ENCODE peak calls at places on chromosomes 6 and 20, in five cellular contexts. I is DMS53, M is NCI-H2081, Q is adrenal gland, A is neural progenitor cell. V is an unnamed sample.
A peak's percentile ranks its signal among the peaks of the same experiment; 100 is the strongest.

GRCh38 chr6:23349521-23350147 is 776.4 kb upstream of the NRSN1 start:
- DNase-seq in I (peak; percentile 85), M (peak; percentile 73), Q (no peak), A (no peak), V (no peak)

GRCh38 chr6:26576929-26577719 is 19.6 kb upstream of the ABT1 start:
- DNase-seq in I (peak; percentile 51), M (no peak), Q (no peak), A (peak; percentile 84), V (peak; percentile 50)

GRCh38 chr6:128888444-128889175 is 5.7 kb downstream of the LAMA2 start:
- DNase-seq in I (no peak), M (no peak), Q (no peak), A (no peak), V (no peak)

GRCh38 chr6:44715188-44715587 is 327.7 kb downstream of the CDC5L start:
- DNase-seq in I (no peak), M (no peak), Q (no peak), A (no peak), V (no peak)

GRCh38 chr20:24958506-24959385 is 9.7 kb downstream of the CST7 start:
- DNase-seq in I (no peak), M (no peak), Q (no peak), A (no peak), V (no peak)

GRCh38 chr6:7135755-7136154 is 28.0 kb downstream of the RREB1 start:
- DNase-seq in I (peak; percentile 24), M (no peak), Q (no peak), A (no peak), V (no peak)

GRCh38 chr20:10625641-10626040 is 48.2 kb downstream of the JAG1 start:
- DNase-seq in I (no peak), M (no peak), Q (no peak), A (no peak), V (no peak)

GRCh38 chr6:134517145-134517658 is 199.3 kb upstream of the SGK1 start:
- DNase-seq in I (peak; percentile 51), M (no peak), Q (peak; percentile 84), A (peak; percentile 50), V (peak; percentile 36)